ENCODE peak calls at places on chromosomes 1 and 21, in six cellular contexts. One of them, this sample, is unnamed.

GRCh38 chr1:119818181-119818580 is 6.9 kb upstream of the REG4 start:
- DNase-seq in activated CD4-positive, alpha-beta T cell treated with anti-CD3 and anti-CD28 coated beads, Interleukin-2, amount 50 U/mL, for 4 hours: no peak
- DNase-seq in T-cell: no peak
- DNase-seq in HepG2: no peak
- DNase-seq in NCI-H1436 treated with DMSO at 0.1 percent for 48 hours: no peak
- DNase-seq in heart left ventricle: no peak
- DNase-seq in this sample: no peak

GRCh38 chr1:89761901-89762300 is 58.9 kb upstream of the LRRC8D start:
- DNase-seq in activated CD4-positive, alpha-beta T cell treated with anti-CD3 and anti-CD28 coated beads, Interleukin-2, amount 50 U/mL, for 4 hours: no peak
- DNase-seq in T-cell: no peak
- DNase-seq in HepG2: no peak
- DNase-seq in NCI-H1436 treated with DMSO at 0.1 percent for 48 hours: no peak
- DNase-seq in heart left ventricle: no peak
- DNase-seq in this sample: no peak

GRCh38 chr1:63867429-63868176 is 93.8 kb downstream of the ROR1 start:
- DNase-seq in activated CD4-positive, alpha-beta T cell treated with anti-CD3 and anti-CD28 coated beads, Interleukin-2, amount 50 U/mL, for 4 hours: no peak
- DNase-seq in T-cell: no peak
- DNase-seq in HepG2: no peak
- DNase-seq in NCI-H1436 treated with DMSO at 0.1 percent for 48 hours: no peak
- DNase-seq in heart left ventricle: no peak
- DNase-seq in this sample: no peak

GRCh38 chr21:46374761-46375389 is 50.9 kb downstream of the PCNT start:
- DNase-seq in activated CD4-positive, alpha-beta T cell treated with anti-CD3 and anti-CD28 coated beads, Interleukin-2, amount 50 U/mL, for 4 hours: no peak
- DNase-seq in T-cell: no peak
- DNase-seq in HepG2: no peak
- DNase-seq in NCI-H1436 treated with DMSO at 0.1 percent for 48 hours: no peak
- DNase-seq in heart left ventricle: peak
- DNase-seq in this sample: no peak

GRCh38 chr1:94069649-94070285 is 51.2 kb downstream of the ABCA4 start:
- DNase-seq in activated CD4-positive, alpha-beta T cell treated with anti-CD3 and anti-CD28 coated beads, Interleukin-2, amount 50 U/mL, for 4 hours: no peak
- DNase-seq in T-cell: no peak
- DNase-seq in HepG2: no peak
- DNase-seq in NCI-H1436 treated with DMSO at 0.1 percent for 48 hours: no peak
- DNase-seq in heart left ventricle: no peak
- DNase-seq in this sample: no peak

GRCh38 chr1:226397011-226397926 is 10.6 kb downstream of the PARP1 start:
- DNase-seq in activated CD4-positive, alpha-beta T cell treated with anti-CD3 and anti-CD28 coated beads, Interleukin-2, amount 50 U/mL, for 4 hours: no peak
- DNase-seq in T-cell: no peak
- DNase-seq in HepG2: no peak
- DNase-seq in NCI-H1436 treated with DMSO at 0.1 percent for 48 hours: no peak
- DNase-seq in heart left ventricle: no peak
- DNase-seq in this sample: no peak

GRCh38 chr21:35390013-35390776 is 341.1 kb upstream of the RUNX1 start:
- DNase-seq in activated CD4-positive, alpha-beta T cell treated with anti-CD3 and anti-CD28 coated beads, Interleukin-2, amount 50 U/mL, for 4 hours: no peak
- DNase-seq in T-cell: no peak
- DNase-seq in HepG2: no peak
- DNase-seq in NCI-H1436 treated with DMSO at 0.1 percent for 48 hours: no peak
- DNase-seq in heart left ventricle: no peak
- DNase-seq in this sample: no peak

GRCh38 chr1:47682786-47683350 is 245.0 kb downstream of the FOXD2 start:
- DNase-seq in activated CD4-positive, alpha-beta T cell treated with anti-CD3 and anti-CD28 coated beads, Interleukin-2, amount 50 U/mL, for 4 hours: no peak
- DNase-seq in T-cell: no peak
- DNase-seq in HepG2: no peak
- DNase-seq in NCI-H1436 treated with DMSO at 0.1 percent for 48 hours: no peak
- DNase-seq in heart left ventricle: no peak
- DNase-seq in this sample: no peak

This sample was measured in erythroblast.